ENCODE peak calls at places on chromosomes 16 and 17, in four cellular contexts. Z, F, D and H are unnamed samples.

GRCh38 chr17:29155235-29155965 is 24.8 kb downstream of the MYO18A start:
- DNase-seq in D (peak), F (no peak), Z (peak), H (no peak)

GRCh38 chr16:48188449-48189102 is 32.8 kb upstream of the ABCC12 start:
- DNase-seq in D (no peak), F (no peak), Z (no peak), H (no peak)

GRCh38 chr17:965311-965989 is 14.1 kb downstream of the NXN start:
- DNase-seq in D (no peak), F (no peak), Z (no peak), H (no peak)

GRCh38 chr16:57735755-57736418 is at the start of gene KATNB1:
- DNase-seq in F (no peak), D (no peak), Z (no peak), H (no peak)

GRCh38 chr16:7919782-7920181 is 587.1 kb downstream of the RBFOX1 start:
- DNase-seq in F (no peak), D (no peak), Z (no peak), H (no peak)

GRCh38 chr17:50542795-50543774 is 3.9 kb upstream of the SPATA20 start:
- DNase-seq in D (peak), F (no peak), Z (peak), H (no peak)

GRCh38 chr17:53655591-53655990 is 167.1 kb upstream of the KIF2B start:
- DNase-seq in Z (no peak), F (no peak), D (no peak), H (no peak)

GRCh38 chr17:38915639-38915995 is 9.8 kb upstream of the LASP1NB start:
- DNase-seq in D (no peak), F (no peak), Z (no peak), H (no peak)